ENCODE peak calls at places on chromosomes 12 and 14, in six cellular contexts. K is kidney, M is left lung, T is colonic mucosa, H is pancreas, P is ovary. V is an unnamed sample.
A peak's percentile ranks its signal among the peaks of the same experiment; 100 is the strongest.

GRCh38 chr12:32115404-32116104 is 8.9 kb downstream of the BICD1 start:
- DNase-seq in M (no peak), P (peak; percentile 96), K (peak; percentile 89), T (peak; percentile 57), H (peak; percentile 35), V (peak; percentile 63)

GRCh38 chr12:6267007-6267721 is 43.3 kb upstream of the PLEKHG6 start:
- DNase-seq in H (no peak), T (no peak), M (no peak), K (peak; percentile 79), P (no peak), V (peak; percentile 47)

GRCh38 chr12:38222011-38222410 is 94.6 kb upstream of the ALG10B start:
- DNase-seq in P (no peak), M (no peak), H (no peak), T (no peak), K (no peak), V (no peak)

GRCh38 chr12:47234576-47235141 is 154.9 kb upstream of the AMIGO2 start:
- DNase-seq in M (no peak), H (no peak), P (no peak), T (no peak), K (no peak), V (no peak)

GRCh38 chr12:94829552-94829951 is 173.9 kb downstream of the NDUFA12 start:
- DNase-seq in K (no peak), H (no peak), T (no peak), P (no peak), M (no peak), V (no peak)

GRCh38 chr14:32020882-32021281 is 56.2 kb upstream of the ARHGAP5 start:
- DNase-seq in H (no peak), T (no peak), P (no peak), M (no peak), K (no peak), V (no peak)

GRCh38 chr12:113756609-113757008 is 209.5 kb downstream of the RBM19 start:
- DNase-seq in T (no peak), K (no peak), H (no peak), M (no peak), P (no peak), V (no peak)

GRCh38 chr14:33404054-33404453 is 465.4 kb downstream of the NPAS3 start:
- DNase-seq in P (no peak), T (no peak), M (no peak), K (no peak), H (no peak), V (no peak)

GRCh38 chr12:130677957-130678558 is 38.0 kb downstream of the RIMBP2 start:
- DNase-seq in H (no peak), T (peak; percentile 31), P (no peak), M (no peak), K (no peak), V (no peak)

GRCh38 chr12:6693832-6694355 is 4.7 kb upstream of the ZNF384 start:
- DNase-seq in M (no peak), H (no peak), T (no peak), P (no peak), K (no peak), V (no peak)

GRCh38 chr12:101967506-101967905 is 90.1 kb downstream of the DRAM1 start:
- DNase-seq in T (no peak), H (no peak), M (no peak), K (no peak), P (no peak), V (no peak)

GRCh38 chr12:1884651-1885050 is 33.8 kb downstream of the CACNA2D4 start:
- DNase-seq in K (peak; percentile 29), P (no peak), T (peak; percentile 6), H (no peak), M (no peak), V (no peak)

GRCh38 chr14:61575751-61576150 is 119.6 kb upstream of the HIF1A start:
- DNase-seq in M (no peak), H (no peak), K (no peak), T (no peak), P (no peak), V (no peak)

GRCh38 chr12:34206061-34206785 is 183.9 kb downstream of the ALG10 start:
- DNase-seq in M (no peak), P (no peak), H (no peak), T (no peak), K (no peak), V (no peak)

GRCh38 chr14:20782280-20782890 is 1.3 kb downstream of the RNASE6 start:
- DNase-seq in T (peak; percentile 52), H (no peak), M (no peak), P (no peak), K (no peak), V (no peak)

GRCh38 chr12:45065125-45065626 is 14.3 kb upstream of the DBX2 start:
- DNase-seq in M (peak; percentile 51), T (no peak), H (no peak), K (no peak), P (no peak), V (no peak)

GRCh38 chr12:88998421-88998820 is 353.9 kb downstream of the DUSP6 start:
- DNase-seq in T (no peak), H (no peak), P (no peak), K (no peak), M (no peak), V (no peak)

GRCh38 chr12:19410639-19411184 is 28.6 kb upstream of the AEBP2 start:
- DNase-seq in P (no peak), H (no peak), M (no peak), T (no peak), K (no peak), V (no peak)

GRCh38 chr14:41875113-41875512 is 268.4 kb downstream of the LRFN5 start:
- DNase-seq in P (no peak), K (no peak), M (no peak), T (no peak), H (no peak), V (no peak)

GRCh38 chr12:72974954-72975555 is 702.9 kb downstream of the TRHDE start:
- DNase-seq in P (no peak), H (no peak), M (no peak), K (no peak), T (no peak), V (no peak)

GRCh38 chr12:122862110-122862634 is 26.9 kb downstream of the HIP1R start:
- DNase-seq in P (no peak), M (no peak), H (peak; percentile 44), K (peak; percentile 66), T (no peak), V (peak; percentile 48)

GRCh38 chr12:48031135-48031960 is 27.1 kb upstream of the COL2A1 start:
- DNase-seq in P (no peak), K (no peak), H (no peak), M (no peak), T (no peak), V (no peak)

GRCh38 chr12:10621278-10621677 is 7.9 kb upstream of the MAGOHB start:
- DNase-seq in T (no peak), M (no peak), K (no peak), H (no peak), P (no peak), V (no peak)

GRCh38 chr12:10618338-10618987 is 5.1 kb upstream of the MAGOHB start:
- DNase-seq in K (no peak), H (no peak), T (no peak), M (no peak), P (no peak), V (no peak)

GRCh38 chr12:10624631-10625030 is 11.2 kb upstream of the MAGOHB start:
- DNase-seq in T (no peak), H (no peak), M (no peak), P (no peak), K (no peak), V (no peak)

GRCh38 chr12:10620078-10620779 is 6.8 kb upstream of the MAGOHB start:
- DNase-seq in T (no peak), M (peak; percentile 52), H (no peak), K (no peak), P (no peak), V (no peak)

DNA sequence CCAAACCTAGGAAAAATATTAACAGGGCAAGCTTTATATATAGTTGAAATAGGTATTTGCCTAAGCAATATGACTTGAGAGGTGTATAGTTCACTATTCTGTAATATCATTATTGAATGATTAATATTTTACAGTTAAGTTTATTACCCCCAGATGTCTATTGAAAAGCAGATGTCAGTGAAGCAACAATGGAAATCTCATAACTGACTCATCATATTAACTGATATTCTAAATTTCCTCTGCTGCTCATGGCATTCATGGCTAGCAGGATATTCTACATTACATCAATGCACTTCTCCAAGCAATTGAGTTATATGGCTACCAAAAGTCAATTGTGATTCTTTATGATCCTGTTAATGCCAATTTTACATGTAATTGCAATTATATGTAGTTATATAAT is 9.7 kb upstream of the MAGOHB start:
- DNase-seq in M (no peak), K (no peak), H (no peak), P (no peak), T (no peak), V (no peak)
- H3K9me3 ChIP-seq in M (no peaks in the 10 kb centered on the region), K (no peaks in the 10 kb centered on the region), H (no peaks in the 10 kb centered on the region), P (no peaks in the 10 kb centered on the region), T (no peaks in the 10 kb centered on the region), V (no peaks in the 10 kb centered on the region)

DNA sequence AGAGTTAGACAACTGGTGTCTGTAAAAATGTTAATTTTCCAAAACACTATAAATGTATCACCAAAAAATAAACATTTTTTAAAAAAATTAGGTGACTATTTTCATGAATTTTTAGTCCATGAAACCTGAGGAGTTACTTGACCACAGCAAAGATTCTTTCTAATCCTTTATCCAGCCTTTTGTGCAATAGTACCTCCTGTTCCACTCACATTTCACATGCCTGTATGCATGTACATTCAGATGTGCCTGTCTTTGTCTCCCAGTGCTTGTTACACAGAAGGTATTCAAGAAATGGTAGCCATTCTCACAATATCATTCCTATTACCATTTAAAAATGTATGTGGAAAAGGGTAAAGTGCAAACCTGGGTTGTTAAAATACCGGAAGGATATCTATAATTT is 857.0 kb downstream of the DIO2 start:
- DNase-seq in T (no peak), K (no peak), P (no peak), H (no peak), M (no peak), V (no peak)
- H3K9me3 ChIP-seq in T (no peaks in the 10 kb centered on the region), K (no peaks in the 10 kb centered on the region), P (no peaks in the 10 kb centered on the region), H (no peaks in the 10 kb centered on the region), M (no peaks in the 10 kb centered on the region), V (no peaks in the 10 kb centered on the region)

GRCh38 chr14:79101388-79101787 is 931.2 kb downstream of the NRXN3 start:
- DNase-seq in K (no peak), M (no peak), P (no peak), H (no peak), T (no peak), V (no peak)
- H3K9me3 ChIP-seq in K (no peaks in the 10 kb centered on the region), M (no peaks in the 10 kb centered on the region), P (no peaks in the 10 kb centered on the region), H (no peaks in the 10 kb centered on the region), T (no peaks in the 10 kb centered on the region), V (no peaks in the 10 kb centered on the region)

DNA sequence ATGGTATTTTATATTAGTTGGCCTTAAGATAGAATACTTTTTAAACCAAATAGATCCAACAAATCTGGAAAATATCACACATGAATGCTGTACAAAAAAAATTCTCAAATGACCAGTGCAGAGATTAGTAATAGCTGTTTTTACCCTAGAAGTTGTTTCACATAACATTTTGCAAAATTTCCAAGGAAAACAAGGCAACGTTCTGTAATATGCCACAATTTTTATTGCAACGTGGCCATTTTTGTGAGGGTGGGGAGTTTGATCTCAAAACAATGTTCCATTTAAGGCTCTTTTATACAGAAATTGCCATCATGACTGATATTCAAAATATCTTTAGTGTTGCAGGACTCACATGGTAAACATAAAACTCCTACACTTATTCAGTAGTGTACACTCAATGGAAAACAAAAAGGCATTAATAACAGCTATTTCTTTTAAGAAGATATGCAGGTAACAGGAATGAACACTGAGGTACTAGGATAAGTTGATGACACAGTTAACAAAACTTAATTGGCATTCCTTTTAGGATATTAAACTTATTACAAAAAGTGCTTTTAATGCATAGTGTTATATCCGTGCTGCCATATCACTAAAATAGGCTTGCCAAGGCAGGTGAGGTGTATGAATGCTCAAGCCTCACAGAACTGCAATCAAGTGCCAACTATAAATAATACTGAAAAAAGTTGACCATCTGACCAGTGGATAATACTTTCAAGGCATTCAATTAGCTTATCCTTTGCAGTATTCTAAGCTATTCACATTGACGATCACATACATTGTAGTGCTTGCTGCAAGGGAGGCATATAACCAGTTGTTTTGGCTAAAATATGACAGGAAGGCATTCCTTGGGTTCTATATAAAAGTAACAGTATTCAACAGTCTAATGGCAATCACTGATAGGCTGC is 2.3 kb downstream of the CFL2 start:
- DNase-seq in K (no peak), T (no peak), M (no peak), H (no peak), P (no peak), V (no peak)
- H3K9me3 ChIP-seq in K (no peaks in the 10 kb centered on the region), T (no peaks in the 10 kb centered on the region), M (no peaks in the 10 kb centered on the region), H (no peaks in the 10 kb centered on the region), P (no peaks in the 10 kb centered on the region), V (no peaks in the 10 kb centered on the region)